ENCODE peak calls at places on chromosome 19, in ten cellular contexts. One of them, this sample, is unnamed.

GRCh38 chr19:42563352-42564210 is 31.1 kb downstream of the CEACAM8 start:
- DNase-seq in adrenal gland: peak; percentile 75
- DNase-seq in IMR-90: peak; percentile 39
- DNase-seq in ascending aorta: no peak
- DNase-seq in fibroblast of lung: peak; percentile 39
- DNase-seq in RWPE2: no peak
- DNase-seq in uterus: no peak
- DNase-seq in body of pancreas: peak; percentile 50
- DNase-seq in osteoblast: peak; percentile 80
- DNase-seq in heart left ventricle: no peak
- DNase-seq in this sample: peak; percentile 73

GRCh38 chr19:10505583-10506229 is 2.5 kb upstream of the KEAP1 start:
- DNase-seq in adrenal gland: peak; percentile 91
- DNase-seq in IMR-90: peak; percentile 50
- DNase-seq in ascending aorta: no peak
- DNase-seq in fibroblast of lung: peak; percentile 35
- DNase-seq in RWPE2: no peak
- DNase-seq in uterus: peak; percentile 70
- DNase-seq in body of pancreas: peak; percentile 86
- DNase-seq in osteoblast: peak; percentile 94
- DNase-seq in heart left ventricle: peak; percentile 66
- DNase-seq in this sample: peak; percentile 75

GRCh38 chr19:15147090-15147489 is 39.9 kb downstream of the SYDE1 start:
- DNase-seq in adrenal gland: no peak
- DNase-seq in IMR-90: no peak
- DNase-seq in ascending aorta: no peak
- DNase-seq in fibroblast of lung: no peak
- DNase-seq in RWPE2: no peak
- DNase-seq in uterus: no peak
- DNase-seq in body of pancreas: no peak
- DNase-seq in osteoblast: no peak
- DNase-seq in heart left ventricle: no peak
- DNase-seq in this sample: no peak

GRCh38 chr19:35330475-35330874 is 1.5 kb downstream of the CD22 start:
- DNase-seq in adrenal gland: no peak
- DNase-seq in IMR-90: no peak
- DNase-seq in ascending aorta: no peak
- DNase-seq in fibroblast of lung: no peak
- DNase-seq in RWPE2: no peak
- DNase-seq in uterus: no peak
- DNase-seq in body of pancreas: no peak
- DNase-seq in osteoblast: no peak
- DNase-seq in heart left ventricle: no peak
- DNase-seq in this sample: no peak

GRCh38 chr19:10593820-10594637 is 6.9 kb upstream of the AP1M2 start:
- DNase-seq in adrenal gland: peak; percentile 75
- DNase-seq in IMR-90: no peak
- DNase-seq in ascending aorta: no peak
- DNase-seq in fibroblast of lung: no peak
- DNase-seq in RWPE2: no peak
- DNase-seq in uterus: no peak
- DNase-seq in body of pancreas: peak; percentile 52
- DNase-seq in osteoblast: no peak
- DNase-seq in heart left ventricle: no peak
- DNase-seq in this sample: no peak

GRCh38 chr19:10392120-10392519 is 11.2 kb downstream of the CDC37 start:
- DNase-seq in adrenal gland: no peak
- DNase-seq in IMR-90: no peak
- DNase-seq in ascending aorta: no peak
- DNase-seq in fibroblast of lung: no peak
- DNase-seq in RWPE2: no peak
- DNase-seq in uterus: no peak
- DNase-seq in body of pancreas: no peak
- DNase-seq in osteoblast: no peak
- DNase-seq in heart left ventricle: no peak
- DNase-seq in this sample: no peak

GRCh38 chr19:55442372-55443044 is 592 bp downstream of the SHISA7 start:
- DNase-seq in adrenal gland: no peak
- DNase-seq in IMR-90: no peak
- DNase-seq in ascending aorta: no peak
- DNase-seq in fibroblast of lung: no peak
- DNase-seq in RWPE2: no peak
- DNase-seq in uterus: no peak
- DNase-seq in body of pancreas: no peak
- DNase-seq in osteoblast: peak; percentile 72
- DNase-seq in heart left ventricle: no peak
- DNase-seq in this sample: no peak

GRCh38 chr19:13441810-13442512 is 64.3 kb downstream of the CACNA1A start:
- DNase-seq in adrenal gland: no peak
- DNase-seq in IMR-90: peak; percentile 51
- DNase-seq in ascending aorta: no peak
- DNase-seq in fibroblast of lung: peak; percentile 37
- DNase-seq in RWPE2: no peak
- DNase-seq in uterus: no peak
- DNase-seq in body of pancreas: peak; percentile 8
- DNase-seq in osteoblast: peak; percentile 58
- DNase-seq in heart left ventricle: no peak
- DNase-seq in this sample: peak; percentile 90

GRCh38 chr19:8611890-8612806 is 1.6 kb upstream of the ADAMTS10 start:
- DNase-seq in adrenal gland: peak; percentile 85
- DNase-seq in IMR-90: peak; percentile 66
- DNase-seq in ascending aorta: peak; percentile 56
- DNase-seq in fibroblast of lung: peak; percentile 95
- DNase-seq in RWPE2: no peak
- DNase-seq in uterus: peak; percentile 71
- DNase-seq in body of pancreas: peak; percentile 56
- DNase-seq in osteoblast: peak; percentile 98
- DNase-seq in heart left ventricle: peak; percentile 52
- DNase-seq in this sample: peak; percentile 78

DNA sequence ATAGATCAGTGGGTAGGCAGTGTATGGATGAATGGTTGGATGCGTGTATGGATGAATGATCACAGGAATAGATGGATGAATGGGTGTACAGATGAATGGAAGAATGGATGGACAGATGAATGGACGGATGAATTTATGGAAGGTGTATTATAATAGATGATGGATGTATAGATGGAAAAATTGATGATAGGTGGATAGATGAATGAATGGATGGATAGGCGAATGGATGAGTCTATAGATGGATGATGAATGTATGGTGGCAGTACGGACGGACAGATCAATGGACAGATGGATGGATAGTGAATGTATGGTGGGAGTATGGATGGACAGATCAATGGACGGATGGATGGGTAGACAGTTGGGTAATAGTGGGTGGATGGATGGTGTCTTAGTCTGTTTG is 49.0 kb upstream of the ONECUT3 start:
- DNase-seq in adrenal gland: no peak
- DNase-seq in IMR-90: no peak
- DNase-seq in ascending aorta: no peak
- DNase-seq in fibroblast of lung: no peak
- DNase-seq in RWPE2: no peak
- DNase-seq in uterus: no peak
- DNase-seq in body of pancreas: no peak
- DNase-seq in osteoblast: no peak
- DNase-seq in heart left ventricle: no peak
- DNase-seq in this sample: no peak
- TF ChIP-seq CTCF in adrenal gland: no peak
- TF ChIP-seq CTCF in IMR-90: no peak
- TF ChIP-seq CTCF in ascending aorta: no peak
- TF ChIP-seq CTCF in fibroblast of lung: no peak
- TF ChIP-seq CTCF in RWPE2: no peak
- TF ChIP-seq CTCF in uterus: no peak
- TF ChIP-seq CTCF in body of pancreas: no peak
- TF ChIP-seq CTCF in osteoblast: no peak
- TF ChIP-seq CTCF in heart left ventricle: no peak
- TF ChIP-seq CTCF in this sample: no peak

GRCh38 chr19:49151339-49152217 is 3.6 kb downstream of the HRC start:
- DNase-seq in adrenal gland: peak; percentile 90
- DNase-seq in IMR-90: peak; percentile 11
- DNase-seq in ascending aorta: no peak
- DNase-seq in fibroblast of lung: peak; percentile 30
- DNase-seq in RWPE2: peak; percentile 97
- DNase-seq in uterus: no peak
- DNase-seq in body of pancreas: peak; percentile 95
- DNase-seq in osteoblast: peak; percentile 89
- DNase-seq in heart left ventricle: peak; percentile 55
- DNase-seq in this sample: peak; percentile 79
- H3K9me3 ChIP-seq in adrenal gland: no peaks in the 10 kb centered on the region
- H3K9me3 ChIP-seq in IMR-90: no peaks in the 10 kb centered on the region
- H3K9me3 ChIP-seq in ascending aorta: no peaks in the 10 kb centered on the region
- H3K9me3 ChIP-seq in fibroblast of lung: no peaks in the 10 kb centered on the region
- H3K9me3 ChIP-seq in RWPE2: no peaks in the 10 kb centered on the region
- H3K9me3 ChIP-seq in uterus: no peaks in the 10 kb centered on the region
- H3K9me3 ChIP-seq in body of pancreas: no peaks in the 10 kb centered on the region
- H3K9me3 ChIP-seq in osteoblast: no peaks in the 10 kb centered on the region
- H3K9me3 ChIP-seq in heart left ventricle: no peaks in the 10 kb centered on the region
- H3K9me3 ChIP-seq in this sample: no peaks in the 10 kb centered on the region

GRCh38 chr19:18461471-18461870 is 23.5 kb upstream of the ISYNA1 start:
- DNase-seq in adrenal gland: no peak
- DNase-seq in IMR-90: no peak
- DNase-seq in ascending aorta: no peak
- DNase-seq in fibroblast of lung: no peak
- DNase-seq in RWPE2: no peak
- DNase-seq in uterus: no peak
- DNase-seq in body of pancreas: no peak
- DNase-seq in osteoblast: peak; percentile 73
- DNase-seq in heart left ventricle: no peak
- DNase-seq in this sample: no peak

GRCh38 chr19:18465214-18465963 is 27.5 kb upstream of the ISYNA1 start:
- DNase-seq in adrenal gland: no peak
- DNase-seq in IMR-90: no peak
- DNase-seq in ascending aorta: no peak
- DNase-seq in fibroblast of lung: no peak
- DNase-seq in RWPE2: no peak
- DNase-seq in uterus: no peak
- DNase-seq in body of pancreas: no peak
- DNase-seq in osteoblast: peak; percentile 22
- DNase-seq in heart left ventricle: no peak
- DNase-seq in this sample: no peak

GRCh38 chr19:18466354-18466753 is 28.4 kb upstream of the ISYNA1 start:
- DNase-seq in adrenal gland: no peak
- DNase-seq in IMR-90: no peak
- DNase-seq in ascending aorta: no peak
- DNase-seq in fibroblast of lung: no peak
- DNase-seq in RWPE2: no peak
- DNase-seq in uterus: no peak
- DNase-seq in body of pancreas: no peak
- DNase-seq in osteoblast: peak; percentile 13
- DNase-seq in heart left ventricle: no peak
- DNase-seq in this sample: no peak

GRCh38 chr19:18465964-18466339 is 28.0 kb upstream of the ISYNA1 start:
- DNase-seq in adrenal gland: no peak
- DNase-seq in IMR-90: no peak
- DNase-seq in ascending aorta: no peak
- DNase-seq in fibroblast of lung: no peak
- DNase-seq in RWPE2: no peak
- DNase-seq in uterus: no peak
- DNase-seq in body of pancreas: no peak
- DNase-seq in osteoblast: no peak
- DNase-seq in heart left ventricle: no peak
- DNase-seq in this sample: no peak

DNA sequence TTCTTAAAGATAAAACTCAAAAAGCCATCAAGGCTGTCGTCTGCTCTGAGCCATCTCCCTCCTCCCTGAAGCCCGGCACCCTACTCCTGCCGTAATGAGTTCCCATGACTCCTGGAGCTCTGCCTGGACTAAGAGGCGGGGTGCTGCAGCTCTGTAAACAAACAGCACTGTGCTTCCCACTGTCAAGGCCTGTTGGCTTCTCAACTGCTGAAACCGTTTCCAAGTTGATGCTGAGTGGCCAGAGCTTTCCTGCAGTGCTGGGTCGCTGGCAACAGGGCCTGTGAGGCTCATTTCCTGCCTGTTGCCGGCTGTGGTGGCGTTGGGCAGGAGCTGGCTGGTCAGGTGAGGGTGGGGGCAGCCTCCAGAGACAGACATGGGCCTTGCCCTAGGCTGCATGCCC is 26.7 kb upstream of the ISYNA1 start:
- DNase-seq in adrenal gland: peak; percentile 96
- DNase-seq in IMR-90: peak; percentile 97
- DNase-seq in ascending aorta: peak; percentile 71
- DNase-seq in fibroblast of lung: peak; percentile 94
- DNase-seq in RWPE2: no peak
- DNase-seq in uterus: peak; percentile 79
- DNase-seq in body of pancreas: peak; percentile 92
- DNase-seq in osteoblast: peak; percentile 98
- DNase-seq in heart left ventricle: peak; percentile 87
- DNase-seq in this sample: peak; percentile 85
- H3K4me1 ChIP-seq in adrenal gland: peaks cover 23% of the 10 kb centered on the region
- H3K4me1 ChIP-seq in IMR-90: peaks cover 38% of the 10 kb centered on the region
- H3K4me1 ChIP-seq in ascending aorta: peaks cover 67% of the 10 kb centered on the region
- H3K4me1 ChIP-seq in fibroblast of lung: peaks cover 38% of the 10 kb centered on the region
- H3K4me1 ChIP-seq in RWPE2: peaks cover 17% of the 10 kb centered on the region
- H3K4me1 ChIP-seq in uterus: peaks cover 41% of the 10 kb centered on the region
- H3K4me1 ChIP-seq in body of pancreas: peaks cover 66% of the 10 kb centered on the region
- H3K4me1 ChIP-seq in osteoblast: peaks cover 41% of the 10 kb centered on the region
- H3K4me1 ChIP-seq in heart left ventricle: peaks cover 76% of the 10 kb centered on the region
- H3K4me1 ChIP-seq in this sample: no peaks in the 10 kb centered on the region

GRCh38 chr19:920051-920857 is 3.1 kb downstream of the KISS1R start:
- DNase-seq in adrenal gland: no peak
- DNase-seq in IMR-90: no peak
- DNase-seq in ascending aorta: no peak
- DNase-seq in fibroblast of lung: no peak
- DNase-seq in RWPE2: peak; percentile 59
- DNase-seq in uterus: no peak
- DNase-seq in body of pancreas: no peak
- DNase-seq in osteoblast: peak; percentile 87
- DNase-seq in heart left ventricle: no peak
- DNase-seq in this sample: peak; percentile 53
- TF ChIP-seq CTCF in adrenal gland: no peak
- TF ChIP-seq CTCF in IMR-90: no peak
- TF ChIP-seq CTCF in ascending aorta: no peak
- TF ChIP-seq CTCF in fibroblast of lung: no peak
- TF ChIP-seq CTCF in RWPE2: no peak
- TF ChIP-seq CTCF in uterus: no peak
- TF ChIP-seq CTCF in body of pancreas: no peak
- TF ChIP-seq CTCF in osteoblast: no peak
- TF ChIP-seq CTCF in heart left ventricle: no peak
- TF ChIP-seq CTCF in this sample: no peak

GRCh38 chr19:58150328-58150921 is at the start of gene ZNF329:
- DNase-seq in adrenal gland: peak; percentile 89
- DNase-seq in IMR-90: peak; percentile 76
- DNase-seq in ascending aorta: peak; percentile 35
- DNase-seq in fibroblast of lung: peak; percentile 80
- DNase-seq in RWPE2: peak; percentile 83
- DNase-seq in uterus: peak; percentile 90
- DNase-seq in body of pancreas: peak; percentile 87
- DNase-seq in osteoblast: peak; percentile 99
- DNase-seq in heart left ventricle: peak; percentile 88
- DNase-seq in this sample: peak; percentile 93

DNA sequence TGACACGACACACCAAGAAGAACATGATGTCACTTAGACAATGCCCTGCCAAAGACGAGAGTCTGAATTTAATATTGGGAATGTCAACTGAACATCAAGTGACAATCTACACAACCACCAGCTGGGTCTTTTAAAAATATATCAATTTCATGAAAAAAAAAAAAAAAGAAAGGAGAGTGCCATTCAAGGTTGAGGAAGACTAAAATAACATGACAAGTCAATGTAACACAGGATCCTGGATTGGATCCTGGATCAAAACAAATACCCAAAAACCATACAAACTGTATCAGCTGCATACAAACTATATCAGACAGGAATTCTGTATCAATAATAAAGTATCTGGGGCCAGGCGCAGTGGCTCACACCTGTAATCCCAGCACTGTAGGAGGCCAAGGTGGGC is 4.7 kb downstream of the ZNF329 start:
- DNase-seq in adrenal gland: no peak
- DNase-seq in IMR-90: no peak
- DNase-seq in ascending aorta: no peak
- DNase-seq in fibroblast of lung: no peak
- DNase-seq in RWPE2: no peak
- DNase-seq in uterus: no peak
- DNase-seq in body of pancreas: no peak
- DNase-seq in osteoblast: no peak
- DNase-seq in heart left ventricle: no peak
- DNase-seq in this sample: no peak
- H3K9me3 ChIP-seq in adrenal gland: peaks cover 39% of the 10 kb centered on the region
- H3K9me3 ChIP-seq in IMR-90: peaks cover 52% of the 10 kb centered on the region
- H3K9me3 ChIP-seq in ascending aorta: peaks cover 53% of the 10 kb centered on the region
- H3K9me3 ChIP-seq in fibroblast of lung: no peaks in the 10 kb centered on the region
- H3K9me3 ChIP-seq in RWPE2: peaks cover 9% of the 10 kb centered on the region
- H3K9me3 ChIP-seq in uterus: peaks cover 61% of the 10 kb centered on the region
- H3K9me3 ChIP-seq in body of pancreas: peaks cover 36% of the 10 kb centered on the region
- H3K9me3 ChIP-seq in osteoblast: peaks cover 7% of the 10 kb centered on the region
- H3K9me3 ChIP-seq in heart left ventricle: peaks cover 25% of the 10 kb centered on the region
- H3K9me3 ChIP-seq in this sample: peaks cover 10% of the 10 kb centered on the region

This sample was measured in cardiac muscle cell.